ENCODE peak calls at places on chromosomes 6 and 20, in four cellular contexts. L, X, P and Y are unnamed samples.

GRCh38 chr20:58777657-58778056 is 73.0 kb downstream of the GNAS-AS1 start:
- DNase-seq in L (no peak), X (no peak), P (no peak), Y (no peak)

GRCh38 chr6:141208101-141208500 is 924.6 kb upstream of the GJE1 start:
- DNase-seq in L (no peak), X (no peak), P (no peak), Y (no peak)

GRCh38 chr6:157985378-157986155 is 3.9 kb downstream of the SYNJ2 start:
- DNase-seq in L (no peak), X (no peak), P (no peak), Y (no peak)

GRCh38 chr6:366972-367794 is 24.4 kb upstream of the IRF4 start:
- DNase-seq in L (no peak), X (no peak), P (no peak), Y (no peak)

GRCh38 chr6:57261896-57262295 is 39.8 kb upstream of the RAB23 start:
- DNase-seq in L (no peak), X (no peak), P (no peak), Y (no peak)

GRCh38 chr6:158560787-158561246 is 926 bp downstream of the TMEM181 start:
- DNase-seq in L (peak; percentile 42), X (peak; percentile 45), P (no peak), Y (no peak)

GRCh38 chr6:35397806-35398418 is 54.2 kb upstream of the FANCE start:
- DNase-seq in L (no peak), X (no peak), P (no peak), Y (no peak)

GRCh38 chr6:141788096-141788495 is 344.6 kb upstream of the GJE1 start:
- DNase-seq in L (no peak), X (no peak), P (no peak), Y (no peak)

GRCh38 chr6:40146902-40147301 is 212.6 kb upstream of the MOCS1 start:
- DNase-seq in L (no peak), X (no peak), P (no peak), Y (no peak)

GRCh38 chr20:32609993-32610896 is 25.1 kb upstream of the NOL4L start:
- DNase-seq in L (no peak), X (no peak), P (no peak), Y (no peak)

GRCh38 chr6:33794910-33795615 is 6.1 kb upstream of the LEMD2 start:
- DNase-seq in L (no peak), X (no peak), P (no peak), Y (no peak)

GRCh38 chr6:3913958-3914337 is 64.8 kb downstream of the FAM50B start:
- DNase-seq in L (no peak), X (no peak), P (peak; percentile 30), Y (no peak)

GRCh38 chr6:35178012-35178411 is 35.7 kb upstream of the SCUBE3 start:
- DNase-seq in L (no peak), X (no peak), P (no peak), Y (no peak)

GRCh38 chr6:32882879-32883250 is 28.9 kb downstream of the PSMB9 start:
- DNase-seq in L (no peak), X (no peak), P (peak; percentile 82), Y (no peak)

GRCh38 chr20:6921717-6922386 is 154.4 kb downstream of the BMP2 start:
- DNase-seq in L (no peak), X (no peak), P (no peak), Y (no peak)

GRCh38 chr20:539848-540247 is 3.7 kb downstream of the CSNK2A1 start:
- DNase-seq in L (no peak), X (no peak), P (peak; percentile 49), Y (no peak)

GRCh38 chr6:100877851-100878250 is 3.3 kb downstream of the ASCC3 start:
- DNase-seq in L (no peak), X (no peak), P (no peak), Y (no peak)

GRCh38 chr6:14695579-14695978 is 550.3 kb upstream of the JARID2 start:
- DNase-seq in L (no peak), X (no peak), P (no peak), Y (no peak)

GRCh38 chr20:39429716-39430115 is 467.6 kb downstream of the DHX35 start:
- DNase-seq in L (peak; percentile 27), X (no peak), P (no peak), Y (no peak)

GRCh38 chr6:55659304-55659703 is 80.3 kb upstream of the HMGCLL1 start:
- DNase-seq in L (no peak), X (no peak), P (no peak), Y (no peak)

GRCh38 chr20:15584507-15584906 is 988.7 kb downstream of the KIF16B start:
- DNase-seq in L (no peak), X (no peak), P (no peak), Y (no peak)

GRCh38 chr6:170295519-170296422 is 4.9 kb upstream of the DLL1 start:
- DNase-seq in L (peak; percentile 95), X (peak; percentile 63), P (no peak), Y (no peak)

GRCh38 chr20:18430172-18430826 is 36.5 kb downstream of the DZANK1 start:
- DNase-seq in L (no peak), X (no peak), P (no peak), Y (no peak)

GRCh38 chr6:166830185-166830890 is 126.0 kb downstream of the RNASET2 start:
- DNase-seq in L (no peak), X (no peak), P (no peak), Y (no peak)

GRCh38 chr6:31402324-31403282 is 792 bp upstream of the MICA start:
- DNase-seq in L (no peak), X (peak; percentile 56), P (no peak), Y (no peak)

GRCh38 chr20:15047561-15047960 is 710.1 kb upstream of the FLRT3 start:
- DNase-seq in L (no peak), X (peak; percentile 50), P (no peak), Y (no peak)

GRCh38 chr20:63691711-63692435 is 4.6 kb upstream of the TNFRSF6B start:
- DNase-seq in L (no peak), X (no peak), P (no peak), Y (no peak)

GRCh38 chr6:55405474-55406220 is 78.4 kb downstream of the GFRAL start:
- DNase-seq in L (no peak), X (no peak), P (no peak), Y (no peak)

GRCh38 chr6:155143610-155144106 is 120.2 kb upstream of the CLDN20 start:
- DNase-seq in L (peak; percentile 9), X (no peak), P (no peak), Y (no peak)

GRCh38 chr6:167501831-167502385 is 177.0 kb downstream of the TTLL2 start:
- DNase-seq in L (peak; percentile 44), X (no peak), P (no peak), Y (no peak)

GRCh38 chr6:70310063-70310694 is 7.3 kb upstream of the COL9A1 start:
- DNase-seq in L (peak; percentile 39), X (no peak), P (peak; percentile 53), Y (no peak)

GRCh38 chr6:67300430-67301040 is 1334.5 kb upstream of the ADGRB3 start:
- DNase-seq in L (no peak), X (no peak), P (no peak), Y (no peak)

GRCh38 chr6:140059947-140060346 is 685.5 kb upstream of the CITED2 start:
- DNase-seq in L (no peak), X (no peak), P (peak; percentile 45), Y (no peak)

GRCh38 chr6:150079604-150080003 is 10.7 kb upstream of the ULBP3 start:
- DNase-seq in L (peak; percentile 23), X (peak; percentile 85), P (no peak), Y (no peak)

DNA sequence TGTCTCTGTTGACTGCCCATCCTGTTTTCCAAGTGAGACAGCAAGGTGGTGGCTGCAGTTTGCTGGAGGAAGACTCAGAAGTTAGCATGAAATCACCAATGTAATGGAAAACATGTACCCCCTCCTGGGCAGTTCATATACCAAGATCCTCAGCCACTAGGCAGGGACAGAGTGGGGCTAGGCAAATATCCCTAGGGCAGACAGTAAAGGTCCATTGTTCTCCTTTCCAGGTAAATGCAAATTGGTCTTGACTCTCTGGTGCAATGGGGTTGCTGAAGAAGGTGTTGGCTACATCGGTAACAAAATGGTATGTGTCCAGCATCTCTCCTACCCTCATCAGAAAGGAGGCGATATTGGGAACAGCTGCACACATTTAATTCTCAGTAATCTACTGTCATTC is 233.6 kb upstream of the SOX4 start:
- DNase-seq in L (no peak), X (no peak), P (no peak), Y (no peak)
- H3K4me3 ChIP-seq in L (no peak overlapping the region), X (no peak overlapping the region), P (no peak overlapping the region), Y (no peak overlapping the region)

DNA sequence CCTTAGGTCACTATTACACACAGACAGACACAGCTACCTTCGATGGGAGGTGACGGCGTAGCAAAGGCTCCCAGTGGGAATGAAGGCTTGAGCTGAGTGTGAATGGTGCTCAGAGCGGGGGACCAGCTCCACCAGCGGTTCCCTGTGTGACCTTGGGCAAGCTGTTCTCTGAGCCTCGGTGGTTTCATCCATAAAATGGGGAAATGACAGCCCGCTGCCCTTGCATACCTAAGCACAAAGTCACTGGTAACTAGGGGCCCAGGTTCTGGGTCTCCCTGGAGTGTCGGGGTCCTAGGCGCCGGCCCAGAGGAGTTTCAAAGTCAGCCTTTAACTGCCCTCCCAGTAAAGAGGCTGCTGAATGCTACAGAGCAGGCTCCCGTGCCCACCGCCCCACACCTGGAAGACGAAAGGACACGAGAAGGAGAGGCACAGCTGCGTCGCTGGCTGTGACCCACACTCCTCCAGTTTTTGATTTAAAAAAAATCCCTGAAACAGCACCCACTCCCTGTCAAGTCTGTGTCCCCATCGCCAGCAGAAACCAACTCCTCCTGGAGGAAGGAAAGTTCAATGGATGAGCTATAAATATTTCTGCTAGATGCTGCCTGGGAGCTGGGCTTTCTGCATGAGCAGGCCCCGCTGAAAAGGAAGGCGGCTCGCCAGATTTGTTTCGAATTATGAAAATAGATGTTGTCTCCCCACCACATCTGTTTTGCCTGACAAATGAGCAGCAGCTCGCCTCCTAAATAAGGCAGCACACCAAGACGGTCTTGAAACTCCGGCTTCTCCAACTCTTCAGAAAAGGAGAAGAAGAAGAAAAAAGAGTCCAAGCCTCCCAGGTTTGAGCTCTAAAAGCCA is 27.4 kb downstream of the PMEPA1 start:
- DNase-seq in L (no peak), X (no peak), P (no peak), Y (no peak)
- H4K20me1 ChIP-seq in L (no peaks in the 10 kb centered on the region), X (peaks cover 28% of the 10 kb centered on the region), P (peaks cover 61% of the 10 kb centered on the region), Y (peaks cover 53% of the 10 kb centered on the region)

DNA sequence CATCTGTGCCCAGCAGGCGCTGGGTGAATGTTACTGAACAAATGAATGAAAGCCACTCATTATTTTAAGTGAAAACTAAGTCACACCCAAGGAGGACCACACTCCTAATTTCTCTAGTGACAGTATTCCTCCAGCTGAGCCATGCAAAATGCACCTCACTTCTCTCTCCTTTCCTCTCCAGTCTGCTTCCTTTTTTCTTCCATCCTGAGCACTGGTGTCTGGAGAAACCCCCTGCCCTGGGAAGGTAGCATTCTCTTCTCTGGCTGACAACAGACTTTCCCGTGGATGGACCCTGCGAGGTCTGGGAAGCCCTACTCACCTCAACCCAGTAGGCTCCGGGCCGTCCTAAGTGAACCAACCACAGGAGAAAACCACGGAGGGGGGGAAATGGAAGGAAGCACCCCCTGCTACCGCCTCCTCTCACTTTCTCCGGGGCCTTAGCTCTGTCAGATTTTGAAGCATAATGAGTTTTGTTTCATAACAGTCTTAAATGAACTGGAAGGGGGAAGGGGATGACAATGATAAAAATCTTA is 22.6 kb downstream of the TRERF1 start:
- DNase-seq in L (no peak), X (no peak), P (no peak), Y (no peak)
- H3K4me3 ChIP-seq in L (no peak overlapping the region), X (no peak overlapping the region), P (no peak overlapping the region), Y (no peak overlapping the region)

GRCh38 chr6:41697902-41698349 is 37.5 kb downstream of the TFEB start:
- DNase-seq in L (no peak), X (no peak), P (peak; percentile 59), Y (no peak)
- H4K20me1 ChIP-seq in L (no peaks in the 10 kb centered on the region), X (peaks cover 5% of the 10 kb centered on the region), P (no peaks in the 10 kb centered on the region), Y (no peaks in the 10 kb centered on the region)

GRCh38 chr6:28657756-28658465 is 132.2 kb downstream of the GPX5 start:
- DNase-seq in L (peak; percentile 68), X (peak; percentile 29), P (peak; percentile 69), Y (no peak)
- H3K4me3 ChIP-seq in L (peak overlapping the region; percentile 93), X (no peak overlapping the region), P (peak overlapping the region; percentile 53), Y (peak overlapping the region; percentile 67)

GRCh38 chr20:4689224-4689623 is 32.5 kb upstream of the PRND start:
- DNase-seq in L (no peak), X (no peak), P (no peak), Y (no peak)
- H4K20me1 ChIP-seq in L (peaks cover 7% of the 10 kb centered on the region), X (peaks cover 15% of the 10 kb centered on the region), P (peaks cover 44% of the 10 kb centered on the region), Y (peaks cover 59% of the 10 kb centered on the region)